ENCODE peak calls at places on chromosomes 16 and 17, in four cellular contexts. P, C, Z and W are unnamed samples.

GRCh38 chr17:21194688-21195087 is 19.3 kb downstream of the TMEM11 start:
- DNase-seq in P (peak), C (no peak), Z (peak), W (no peak)

GRCh38 chr17:64622931-64623654 is 39.0 kb downstream of the SMURF2 start:
- DNase-seq in P (no peak), C (no peak), Z (no peak), W (no peak)

GRCh38 chr17:2138768-2139167 is 83.9 kb downstream of the HIC1 start:
- DNase-seq in P (no peak), C (no peak), Z (no peak), W (no peak)

GRCh38 chr16:51839697-51840462 is 688.8 kb upstream of the SALL1 start:
- DNase-seq in P (no peak), C (no peak), Z (no peak), W (no peak)

GRCh38 chr16:28981517-28981916 is 3.3 kb upstream of the LAT start:
- DNase-seq in P (no peak), C (no peak), Z (no peak), W (no peak)

GRCh38 chr16:31880322-31880979 is 6.8 kb downstream of the ZNF267 start:
- DNase-seq in P (no peak), C (no peak), Z (no peak), W (no peak)

GRCh38 chr16:53768593-53768992 is 64.6 kb downstream of the FTO start:
- DNase-seq in P (no peak), C (no peak), Z (no peak), W (no peak)

GRCh38 chr17:59516451-59516850 is 49.0 kb upstream of the DHX40 start:
- DNase-seq in P (no peak), C (no peak), Z (no peak), W (no peak)

GRCh38 chr16:14155572-14156213 is 84.6 kb downstream of the MRTFB start:
- DNase-seq in P (no peak), C (no peak), Z (no peak), W (no peak)

GRCh38 chr17:1796800-1797199 is 32.9 kb downstream of the SMYD4 start:
- DNase-seq in P (peak), C (no peak), Z (peak), W (no peak)

GRCh38 chr17:62869885-62870580 is 61.9 kb upstream of the MARCHF10 start:
- DNase-seq in P (no peak), C (no peak), Z (no peak), W (no peak)

GRCh38 chr17:15406081-15406480 is 61.3 kb downstream of the CDRT4 start:
- DNase-seq in P (no peak), C (no peak), Z (no peak), W (no peak)

GRCh38 chr17:56810846-56811775 is 22.6 kb downstream of the C17orf67 start:
- DNase-seq in P (no peak), C (no peak), Z (no peak), W (no peak)

GRCh38 chr17:78939615-78940014 is 14.4 kb upstream of the TIMP2 start:
- DNase-seq in P (no peak), C (no peak), Z (peak), W (no peak)

GRCh38 chr17:79026345-79027273 is 2.6 kb downstream of the C1QTNF1 start:
- DNase-seq in P (peak), C (peak), Z (peak), W (peak)

GRCh38 chr17:53353919-53354351 is 468.8 kb upstream of the KIF2B start:
- DNase-seq in P (no peak), C (no peak), Z (peak), W (no peak)

GRCh38 chr17:10316986-10317834 is 55.6 kb downstream of the MYH13 start:
- DNase-seq in P (peak), C (no peak), Z (peak), W (peak)

GRCh38 chr17:72764632-72765041 is 327.9 kb downstream of the SLC39A11 start:
- DNase-seq in P (no peak), C (no peak), Z (no peak), W (no peak)

DNA sequence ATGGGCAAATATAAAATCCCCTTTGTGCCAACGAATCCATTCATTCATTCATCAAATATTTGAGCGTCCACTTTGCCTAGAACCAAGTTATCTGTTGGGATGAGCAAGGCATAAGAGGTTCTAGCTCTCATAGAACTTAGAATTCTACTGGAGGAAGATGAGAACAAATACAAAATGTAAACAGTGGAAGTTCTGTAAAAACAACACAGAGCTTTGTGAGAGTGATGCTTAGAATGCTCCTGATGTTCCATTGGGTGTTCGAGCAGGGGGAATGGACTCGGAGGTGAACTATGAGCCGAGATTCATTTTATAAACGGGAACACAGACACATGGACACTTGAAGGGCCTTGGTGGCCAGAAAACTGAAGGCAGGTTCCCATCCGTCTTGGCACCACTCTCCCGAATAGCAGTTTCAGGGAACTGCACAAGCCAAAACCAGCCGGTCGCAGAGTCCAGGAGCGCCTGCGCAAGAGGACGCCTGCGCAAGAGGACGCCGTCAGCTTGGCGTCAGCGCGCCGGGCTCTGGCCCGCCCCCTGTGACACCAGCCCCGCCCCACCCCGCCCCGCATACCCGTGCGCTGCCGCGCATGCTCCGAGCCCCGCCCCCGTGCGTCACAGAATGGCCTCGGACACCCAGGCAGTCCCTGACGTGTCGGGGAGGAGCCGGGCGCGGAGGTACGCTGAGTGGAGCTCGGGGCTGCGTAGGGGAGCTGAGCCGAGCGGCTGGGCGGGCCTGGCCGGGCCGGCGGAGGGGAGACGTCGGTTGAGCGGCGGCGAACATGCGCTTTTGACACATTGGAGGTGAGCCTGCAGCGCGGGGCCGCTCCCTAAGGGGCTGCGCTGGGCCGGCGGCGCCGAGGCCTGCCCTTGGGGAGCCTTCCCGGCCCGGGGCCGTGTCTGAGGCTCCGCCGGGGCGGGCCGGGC is at the start of gene NDEL1:
- DNase-seq in P (peak), C (peak), Z (peak), W (peak)
- TF ChIP-seq EP300 in P (peak), C (peak), Z (no peak), W (no peak)

DNA sequence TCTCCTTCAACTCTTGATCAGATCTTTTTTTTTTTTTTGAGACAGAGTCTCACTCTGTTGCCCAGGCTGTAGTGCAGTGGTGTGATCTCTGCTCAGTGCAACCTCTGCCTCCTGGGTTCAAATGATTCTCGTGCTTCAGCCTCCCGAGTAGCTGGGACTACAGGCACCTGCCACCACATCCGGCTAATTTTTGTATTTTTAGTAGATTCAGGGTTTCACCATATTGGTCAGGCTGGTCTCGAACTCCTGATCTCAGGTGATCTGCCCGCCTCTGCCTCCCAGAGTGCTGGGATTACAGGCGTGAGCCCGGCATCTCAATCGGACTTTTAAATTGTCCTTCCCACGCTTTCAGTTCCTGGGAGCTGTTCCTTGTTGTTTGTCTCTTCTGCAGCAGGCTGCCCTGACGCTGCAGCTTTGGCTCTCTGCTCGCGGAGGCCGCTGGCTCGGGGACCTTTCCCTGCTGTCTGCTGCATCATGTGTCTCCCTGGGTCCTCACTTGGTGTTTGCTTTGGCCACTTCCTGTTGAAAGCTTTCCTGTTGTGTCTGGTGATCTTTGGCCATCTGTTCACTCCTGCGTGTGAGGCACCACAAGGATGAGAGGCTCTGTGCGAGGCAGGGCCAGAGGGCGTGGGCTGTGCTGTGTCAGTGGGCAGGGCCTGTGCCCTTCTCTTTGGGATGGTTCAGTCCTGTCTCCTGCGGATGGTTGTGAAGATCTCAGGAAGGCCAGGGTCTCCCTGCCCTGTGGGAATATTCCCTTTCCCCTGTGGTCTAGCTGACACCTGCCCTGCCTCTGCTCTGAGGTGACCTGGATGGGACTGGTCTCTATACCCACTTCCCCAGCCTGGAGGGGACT is 18.4 kb upstream of the CAPN15 start:
- DNase-seq in P (no peak), C (peak), Z (no peak), W (no peak)
- H3K27ac ChIP-seq in P (no peak), C (no peak), Z (no peak), W (peak)

DNA sequence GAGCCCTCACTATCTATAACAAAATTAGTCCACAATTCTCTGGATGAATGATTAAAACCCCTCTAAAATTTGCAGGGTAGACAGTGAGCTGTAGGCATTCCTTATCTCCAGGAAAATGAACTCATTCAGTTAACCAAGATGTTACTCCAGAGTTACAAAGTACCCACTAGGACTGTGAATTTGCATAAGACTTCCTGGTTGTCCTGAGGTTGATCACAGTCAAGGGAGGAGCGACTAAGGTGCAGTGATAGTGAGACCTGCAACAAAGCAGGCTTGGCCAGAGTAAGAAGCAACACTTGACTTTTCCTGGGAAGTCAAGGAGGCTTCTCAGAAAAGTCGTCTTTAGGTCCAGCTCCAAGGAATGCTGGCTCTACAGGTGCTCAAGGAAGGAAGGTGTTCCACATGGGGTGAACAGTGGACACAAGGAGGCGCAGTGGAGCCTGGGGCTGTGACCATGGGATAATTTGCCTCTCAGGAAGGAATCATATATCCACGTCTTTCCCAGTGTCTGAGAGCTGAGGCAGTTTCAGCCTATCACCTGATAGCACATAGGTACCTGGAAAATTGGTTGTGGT is 821.0 kb upstream of the EEF2KMT start:
- DNase-seq in P (no peak), C (no peak), Z (no peak), W (no peak)
- TF ChIP-seq CTCF in P (no peak), C (no peak), Z (no peak), W (no peak)

GRCh38 chr17:9107527-9107926 is 86.2 kb downstream of the NTN1 start:
- DNase-seq in P (no peak), C (no peak), Z (no peak), W (no peak)

GRCh38 chr17:9105068-9105868 is 84.0 kb downstream of the NTN1 start:
- DNase-seq in P (no peak), C (no peak), Z (no peak), W (no peak)

GRCh38 chr17:9108166-9108565 is 86.9 kb downstream of the NTN1 start:
- DNase-seq in P (no peak), C (no peak), Z (no peak), W (no peak)

GRCh38 chr17:9101356-9101755 is 80.0 kb downstream of the NTN1 start:
- DNase-seq in P (no peak), C (no peak), Z (no peak), W (no peak)

GRCh38 chr17:9104370-9105041 is 83.2 kb downstream of the NTN1 start:
- DNase-seq in P (no peak), C (no peak), Z (no peak), W (no peak)
- TF ChIP-seq EP300 in P (no peak), C (no peak), Z (no peak), W (no peak)

DNA sequence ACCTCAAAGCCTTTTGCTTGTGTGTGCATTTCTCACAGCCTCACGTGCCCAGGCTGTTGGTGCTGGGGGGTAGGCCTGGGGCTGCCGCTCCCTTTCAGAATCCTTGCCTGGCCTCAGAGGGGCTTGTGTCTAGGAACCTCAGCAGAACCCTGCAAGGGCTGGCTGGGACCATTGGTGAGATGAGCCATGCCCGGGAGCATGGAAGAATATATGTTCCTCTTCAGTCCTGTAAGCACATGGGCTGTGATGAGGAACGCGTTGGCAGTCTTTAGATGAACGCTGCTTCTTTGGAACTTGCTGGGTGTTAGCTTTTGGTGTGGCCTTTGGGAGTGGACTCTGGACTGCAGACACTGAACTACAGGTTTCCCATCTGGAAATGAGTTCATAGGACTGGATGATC is 32.0 kb upstream of the SLC5A10 start:
- DNase-seq in P (no peak), C (no peak), Z (no peak), W (no peak)
- H3K27ac ChIP-seq in P (no peak), C (no peak), Z (peak), W (no peak)

DNA sequence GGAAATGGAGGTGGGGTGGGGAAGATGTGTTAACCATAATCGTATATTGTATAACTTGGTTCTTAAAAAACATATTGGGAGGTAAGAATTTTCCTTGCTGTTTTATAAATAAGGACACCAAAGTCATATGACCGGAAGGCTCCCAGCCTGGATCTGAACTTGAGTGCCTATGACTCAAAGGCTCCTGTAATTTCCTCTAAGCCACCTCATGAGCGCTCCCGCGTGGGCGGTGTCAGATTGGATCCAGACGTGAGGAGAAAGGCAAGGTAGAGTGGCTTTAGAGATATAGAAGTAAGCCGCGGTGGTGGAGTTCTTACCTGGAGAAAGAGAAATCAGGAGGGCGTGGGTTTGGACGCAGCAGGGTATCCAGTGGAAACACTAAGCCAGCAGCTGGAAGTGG is 196.2 kb upstream of the NLRP1 start:
- DNase-seq in P (no peak), C (no peak), Z (no peak), W (no peak)
- TF ChIP-seq CTCF in P (no peak), C (no peak), Z (no peak), W (no peak)